ENCODE peak calls at places on chromosome 2, in nine cellular contexts. One of them, this sample, is unnamed.

GRCh38 chr2:207768168-207768890 is 1.4 kb downstream of the FZD5 start:
- DNase-seq in IMR-90: no peak
- DNase-seq in HCT116: no peak
- DNase-seq in fibroblast of mammary gland: peak; percentile 39
- DNase-seq in NCI-H774: no peak
- DNase-seq in M059J: no peak
- DNase-seq in B cell: peak; percentile 61
- DNase-seq in NB4: no peak
- DNase-seq in caudate nucleus: no peak
- DNase-seq in this sample: peak; percentile 58

GRCh38 chr2:241673797-241674725 is 12.6 kb downstream of the DTYMK start:
- DNase-seq in IMR-90: no peak
- DNase-seq in HCT116: no peak
- DNase-seq in fibroblast of mammary gland: no peak
- DNase-seq in NCI-H774: no peak
- DNase-seq in M059J: peak; percentile 85
- DNase-seq in B cell: no peak
- DNase-seq in NB4: peak; percentile 46
- DNase-seq in caudate nucleus: no peak
- DNase-seq in this sample: peak; percentile 29

GRCh38 chr2:105038383-105039061 is 653 bp downstream of the MRPS9 start:
- DNase-seq in IMR-90: peak; percentile 1
- DNase-seq in HCT116: peak; percentile 6
- DNase-seq in fibroblast of mammary gland: peak; percentile 9
- DNase-seq in NCI-H774: no peak
- DNase-seq in M059J: no peak
- DNase-seq in B cell: no peak
- DNase-seq in NB4: peak; percentile 19
- DNase-seq in caudate nucleus: no peak
- DNase-seq in this sample: no peak

GRCh38 chr2:97645112-97645699 is 656 bp upstream of the COX5B start:
- DNase-seq in IMR-90: no peak
- DNase-seq in HCT116: no peak
- DNase-seq in fibroblast of mammary gland: no peak
- DNase-seq in NCI-H774: no peak
- DNase-seq in M059J: peak; percentile 12
- DNase-seq in B cell: peak; percentile 57
- DNase-seq in NB4: peak; percentile 65
- DNase-seq in caudate nucleus: no peak
- DNase-seq in this sample: peak; percentile 20

GRCh38 chr2:186576614-186577013 is 13.2 kb upstream of the ITGAV start:
- DNase-seq in IMR-90: peak; percentile 65
- DNase-seq in HCT116: no peak
- DNase-seq in fibroblast of mammary gland: peak; percentile 74
- DNase-seq in NCI-H774: no peak
- DNase-seq in M059J: no peak
- DNase-seq in B cell: no peak
- DNase-seq in NB4: no peak
- DNase-seq in caudate nucleus: no peak
- DNase-seq in this sample: peak; percentile 60

GRCh38 chr2:64273524-64274398 is 129.5 kb upstream of the PELI1 start:
- DNase-seq in IMR-90: peak; percentile 89
- DNase-seq in HCT116: no peak
- DNase-seq in fibroblast of mammary gland: peak; percentile 97
- DNase-seq in NCI-H774: no peak
- DNase-seq in M059J: peak; percentile 96
- DNase-seq in B cell: no peak
- DNase-seq in NB4: peak; percentile 91
- DNase-seq in caudate nucleus: no peak
- DNase-seq in this sample: peak; percentile 89

GRCh38 chr2:190849774-190850173 is 30.8 kb upstream of the GLS start:
- DNase-seq in IMR-90: peak; percentile 88
- DNase-seq in HCT116: no peak
- DNase-seq in fibroblast of mammary gland: peak; percentile 91
- DNase-seq in NCI-H774: no peak
- DNase-seq in M059J: peak; percentile 79
- DNase-seq in B cell: no peak
- DNase-seq in NB4: no peak
- DNase-seq in caudate nucleus: no peak
- DNase-seq in this sample: peak; percentile 89

GRCh38 chr2:26174691-26175181 is 1.8 kb downstream of the GAREM2 start:
- DNase-seq in IMR-90: no peak
- DNase-seq in HCT116: no peak
- DNase-seq in fibroblast of mammary gland: no peak
- DNase-seq in NCI-H774: no peak
- DNase-seq in M059J: no peak
- DNase-seq in B cell: no peak
- DNase-seq in NB4: no peak
- DNase-seq in caudate nucleus: no peak
- DNase-seq in this sample: no peak

GRCh38 chr2:42071762-42072161 is 23.9 kb downstream of the PKDCC start:
- DNase-seq in IMR-90: no peak
- DNase-seq in HCT116: no peak
- DNase-seq in fibroblast of mammary gland: peak; percentile 46
- DNase-seq in NCI-H774: no peak
- DNase-seq in M059J: no peak
- DNase-seq in B cell: no peak
- DNase-seq in NB4: no peak
- DNase-seq in caudate nucleus: no peak
- DNase-seq in this sample: peak; percentile 31

GRCh38 chr2:13056259-13056843 is 339.6 kb downstream of the TRIB2 start:
- DNase-seq in IMR-90: peak; percentile 7
- DNase-seq in HCT116: no peak
- DNase-seq in fibroblast of mammary gland: peak; percentile 30
- DNase-seq in NCI-H774: no peak
- DNase-seq in M059J: peak; percentile 4
- DNase-seq in B cell: peak; percentile 2
- DNase-seq in NB4: peak; percentile 35
- DNase-seq in caudate nucleus: no peak
- DNase-seq in this sample: peak; percentile 26

GRCh38 chr2:134845719-134846118 is 7.3 kb downstream of the ACMSD start:
- DNase-seq in IMR-90: peak; percentile 70
- DNase-seq in HCT116: no peak
- DNase-seq in fibroblast of mammary gland: peak; percentile 71
- DNase-seq in NCI-H774: no peak
- DNase-seq in M059J: peak; percentile 75
- DNase-seq in B cell: no peak
- DNase-seq in NB4: no peak
- DNase-seq in caudate nucleus: no peak
- DNase-seq in this sample: peak; percentile 6

GRCh38 chr2:74037379-74037860 is 52.7 kb downstream of the TET3 start:
- DNase-seq in IMR-90: peak; percentile 48
- DNase-seq in HCT116: no peak
- DNase-seq in fibroblast of mammary gland: peak; percentile 20
- DNase-seq in NCI-H774: no peak
- DNase-seq in M059J: no peak
- DNase-seq in B cell: peak; percentile 68
- DNase-seq in NB4: peak; percentile 92
- DNase-seq in caudate nucleus: no peak
- DNase-seq in this sample: peak; percentile 70

GRCh38 chr2:47767880-47768609 is 14.9 kb upstream of the MSH6 start:
- DNase-seq in IMR-90: peak; percentile 30
- DNase-seq in HCT116: peak; percentile 43
- DNase-seq in fibroblast of mammary gland: peak; percentile 44
- DNase-seq in NCI-H774: peak; percentile 5
- DNase-seq in M059J: peak; percentile 29
- DNase-seq in B cell: peak; percentile 85
- DNase-seq in NB4: peak; percentile 69
- DNase-seq in caudate nucleus: peak; percentile 39
- DNase-seq in this sample: peak; percentile 55

GRCh38 chr2:233756429-233757081 is 3.5 kb upstream of the UGT1A1 start:
- DNase-seq in IMR-90: no peak
- DNase-seq in HCT116: no peak
- DNase-seq in fibroblast of mammary gland: no peak
- DNase-seq in NCI-H774: no peak
- DNase-seq in M059J: no peak
- DNase-seq in B cell: no peak
- DNase-seq in NB4: no peak
- DNase-seq in caudate nucleus: no peak
- DNase-seq in this sample: no peak

GRCh38 chr2:149858916-149859634 is 271.5 kb upstream of the MMADHC start:
- DNase-seq in IMR-90: peak; percentile 75
- DNase-seq in HCT116: no peak
- DNase-seq in fibroblast of mammary gland: peak; percentile 76
- DNase-seq in NCI-H774: no peak
- DNase-seq in M059J: peak; percentile 52
- DNase-seq in B cell: no peak
- DNase-seq in NB4: peak; percentile 7
- DNase-seq in caudate nucleus: no peak
- DNase-seq in this sample: peak; percentile 39

GRCh38 chr2:240297553-240298315 is 137.7 kb upstream of the GPC1 start:
- DNase-seq in IMR-90: no peak
- DNase-seq in HCT116: no peak
- DNase-seq in fibroblast of mammary gland: no peak
- DNase-seq in NCI-H774: no peak
- DNase-seq in M059J: no peak
- DNase-seq in B cell: no peak
- DNase-seq in NB4: no peak
- DNase-seq in caudate nucleus: no peak
- DNase-seq in this sample: no peak

GRCh38 chr2:241867776-241868420 is 1.6 kb upstream of the RTP5 start:
- DNase-seq in IMR-90: no peak
- DNase-seq in HCT116: no peak
- DNase-seq in fibroblast of mammary gland: no peak
- DNase-seq in NCI-H774: no peak
- DNase-seq in M059J: no peak
- DNase-seq in B cell: no peak
- DNase-seq in NB4: no peak
- DNase-seq in caudate nucleus: no peak
- DNase-seq in this sample: no peak

GRCh38 chr2:133780099-133780996 is 212.1 kb upstream of the NCKAP5 start:
- DNase-seq in IMR-90: peak; percentile 86
- DNase-seq in HCT116: peak; percentile 52
- DNase-seq in fibroblast of mammary gland: peak; percentile 69
- DNase-seq in NCI-H774: peak; percentile 63
- DNase-seq in M059J: peak; percentile 86
- DNase-seq in B cell: peak; percentile 30
- DNase-seq in NB4: peak; percentile 69
- DNase-seq in caudate nucleus: peak; percentile 19
- DNase-seq in this sample: peak; percentile 93

GRCh38 chr2:69917854-69918253 is 2.9 kb downstream of the MXD1 start:
- DNase-seq in IMR-90: peak; percentile 93
- DNase-seq in HCT116: peak; percentile 10
- DNase-seq in fibroblast of mammary gland: peak; percentile 88
- DNase-seq in NCI-H774: no peak
- DNase-seq in M059J: peak; percentile 75
- DNase-seq in B cell: no peak
- DNase-seq in NB4: peak; percentile 67
- DNase-seq in caudate nucleus: no peak
- DNase-seq in this sample: peak; percentile 92

GRCh38 chr2:53768233-53768542 is 584 bp downstream of the CHAC2 start:
- DNase-seq in IMR-90: no peak
- DNase-seq in HCT116: no peak
- DNase-seq in fibroblast of mammary gland: peak; percentile 33
- DNase-seq in NCI-H774: no peak
- DNase-seq in M059J: peak; percentile 60
- DNase-seq in B cell: no peak
- DNase-seq in NB4: peak; percentile 84
- DNase-seq in caudate nucleus: no peak
- DNase-seq in this sample: peak; percentile 46

GRCh38 chr2:85989288-85989865 is 100.6 kb upstream of the ST3GAL5 start:
- DNase-seq in IMR-90: no peak
- DNase-seq in HCT116: no peak
- DNase-seq in fibroblast of mammary gland: no peak
- DNase-seq in NCI-H774: no peak
- DNase-seq in M059J: no peak
- DNase-seq in B cell: no peak
- DNase-seq in NB4: no peak
- DNase-seq in caudate nucleus: no peak
- DNase-seq in this sample: no peak

GRCh38 chr2:109317471-109318090 is 188.6 kb downstream of the SH3RF3 start:
- DNase-seq in IMR-90: peak; percentile 58
- DNase-seq in HCT116: no peak
- DNase-seq in fibroblast of mammary gland: peak; percentile 61
- DNase-seq in NCI-H774: no peak
- DNase-seq in M059J: no peak
- DNase-seq in B cell: no peak
- DNase-seq in NB4: no peak
- DNase-seq in caudate nucleus: no peak
- DNase-seq in this sample: no peak

GRCh38 chr2:75570948-75571729 is 10.4 kb upstream of the EVA1A start:
- DNase-seq in IMR-90: peak; percentile 76
- DNase-seq in HCT116: no peak
- DNase-seq in fibroblast of mammary gland: peak; percentile 65
- DNase-seq in NCI-H774: no peak
- DNase-seq in M059J: peak; percentile 80
- DNase-seq in B cell: no peak
- DNase-seq in NB4: no peak
- DNase-seq in caudate nucleus: peak; percentile 17
- DNase-seq in this sample: no peak

GRCh38 chr2:3571284-3571683 is 3.8 kb upstream of the RPS7 start:
- DNase-seq in IMR-90: peak; percentile 56
- DNase-seq in HCT116: no peak
- DNase-seq in fibroblast of mammary gland: no peak
- DNase-seq in NCI-H774: no peak
- DNase-seq in M059J: peak; percentile 82
- DNase-seq in B cell: no peak
- DNase-seq in NB4: no peak
- DNase-seq in caudate nucleus: no peak
- DNase-seq in this sample: no peak

GRCh38 chr2:241558532-241559488 is at the start of gene BOK:
- DNase-seq in IMR-90: peak; percentile 72
- DNase-seq in HCT116: peak; percentile 72
- DNase-seq in fibroblast of mammary gland: peak; percentile 72
- DNase-seq in NCI-H774: peak; percentile 41
- DNase-seq in M059J: peak; percentile 57
- DNase-seq in B cell: peak; percentile 28
- DNase-seq in NB4: no peak
- DNase-seq in caudate nucleus: peak; percentile 75
- DNase-seq in this sample: peak; percentile 78

GRCh38 chr2:70738159-70738558 is 29.8 kb downstream of the ADD2 start:
- DNase-seq in IMR-90: no peak
- DNase-seq in HCT116: no peak
- DNase-seq in fibroblast of mammary gland: no peak
- DNase-seq in NCI-H774: no peak
- DNase-seq in M059J: peak; percentile 18
- DNase-seq in B cell: no peak
- DNase-seq in NB4: no peak
- DNase-seq in caudate nucleus: no peak
- DNase-seq in this sample: no peak

GRCh38 chr2:10932345-10933151 is 20.8 kb downstream of the KCNF1 start:
- DNase-seq in IMR-90: peak; percentile 36
- DNase-seq in HCT116: no peak
- DNase-seq in fibroblast of mammary gland: no peak
- DNase-seq in NCI-H774: no peak
- DNase-seq in M059J: no peak
- DNase-seq in B cell: no peak
- DNase-seq in NB4: no peak
- DNase-seq in caudate nucleus: no peak
- DNase-seq in this sample: peak; percentile 5

GRCh38 chr2:166090900-166091299 is 36.9 kb downstream of the SCN1A start:
- DNase-seq in IMR-90: peak; percentile 58
- DNase-seq in HCT116: no peak
- DNase-seq in fibroblast of mammary gland: peak; percentile 87
- DNase-seq in NCI-H774: peak; percentile 0
- DNase-seq in M059J: no peak
- DNase-seq in B cell: no peak
- DNase-seq in NB4: peak; percentile 28
- DNase-seq in caudate nucleus: no peak
- DNase-seq in this sample: peak; percentile 91

GRCh38 chr2:28346587-28346986 is 46.1 kb upstream of the FOSL2 start:
- DNase-seq in IMR-90: peak; percentile 89
- DNase-seq in HCT116: no peak
- DNase-seq in fibroblast of mammary gland: no peak
- DNase-seq in NCI-H774: no peak
- DNase-seq in M059J: no peak
- DNase-seq in B cell: no peak
- DNase-seq in NB4: no peak
- DNase-seq in caudate nucleus: no peak
- DNase-seq in this sample: no peak

GRCh38 chr2:103921161-103921560 is 932.8 kb upstream of the POU3F3 start:
- DNase-seq in IMR-90: no peak
- DNase-seq in HCT116: no peak
- DNase-seq in fibroblast of mammary gland: no peak
- DNase-seq in NCI-H774: no peak
- DNase-seq in M059J: no peak
- DNase-seq in B cell: no peak
- DNase-seq in NB4: no peak
- DNase-seq in caudate nucleus: no peak
- DNase-seq in this sample: no peak

GRCh38 chr2:152542995-152543481 is 174.2 kb downstream of the PRPF40A start:
- DNase-seq in IMR-90: peak; percentile 100
- DNase-seq in HCT116: peak; percentile 41
- DNase-seq in fibroblast of mammary gland: peak; percentile 97
- DNase-seq in NCI-H774: no peak
- DNase-seq in M059J: peak; percentile 97
- DNase-seq in B cell: no peak
- DNase-seq in NB4: no peak
- DNase-seq in caudate nucleus: peak; percentile 46
- DNase-seq in this sample: peak; percentile 88

This sample was measured in cardiac fibroblast.